ENCODE peak calls at places on chromosomes 2 and 18, in seven cellular contexts. V is upper lobe of right lung, S is psoas muscle, U is spleen, Q is HFF-Myc, C is cardiac fibroblast, X is heart left ventricle. K is an unnamed sample.
A peak's percentile ranks its signal among the peaks of the same experiment; 100 is the strongest.

GRCh38 chr2:28608061-28608828 is 112.4 kb downstream of the PLB1 start:
- DNase-seq in S (no peak), V (no peak), Q (no peak), X (peak; percentile 62), U (peak; percentile 52), C (no peak), K (no peak)

GRCh38 chr2:25446122-25446521 is 104.4 kb upstream of the DNMT3A start:
- DNase-seq in V (no peak), S (no peak), X (no peak), Q (no peak), U (no peak), C (no peak), K (no peak)

GRCh38 chr2:54456526-54457325 is 599 bp downstream of the SPTBN1 start:
- DNase-seq in U (peak; percentile 74), Q (no peak), V (peak; percentile 69), X (peak; percentile 50), C (peak; percentile 42), S (peak; percentile 47), K (peak; percentile 24)

GRCh38 chr2:114919985-114920384 is 477.5 kb downstream of the DPP10 start:
- DNase-seq in S (no peak), Q (no peak), C (no peak), U (no peak), X (no peak), V (no peak), K (no peak)

GRCh38 chr18:10519999-10520935 is 5.6 kb upstream of the NAPG start:
- DNase-seq in V (peak; percentile 87), S (peak; percentile 77), X (peak; percentile 85), Q (peak; percentile 89), C (peak; percentile 98), U (peak; percentile 89), K (peak; percentile 88)

GRCh38 chr18:78770149-78771139 is 209.2 kb upstream of the SALL3 start:
- DNase-seq in V (no peak), S (no peak), C (no peak), X (no peak), Q (no peak), U (no peak), K (no peak)

GRCh38 chr2:46873632-46874068 is 42.0 kb downstream of the MCFD2 start:
- DNase-seq in Q (peak; percentile 95), C (peak; percentile 97), S (peak; percentile 77), X (peak; percentile 61), U (no peak), V (peak; percentile 60), K (peak; percentile 97)

GRCh38 chr2:65076345-65076710 is 20.1 kb downstream of the CEP68 start:
- DNase-seq in V (no peak), U (no peak), Q (peak; percentile 52), X (no peak), C (peak; percentile 73), S (no peak), K (peak; percentile 50)

GRCh38 chr2:176003958-176004357 is 1.9 kb upstream of the LNPK start:
- DNase-seq in X (no peak), V (no peak), S (no peak), Q (no peak), U (no peak), C (no peak), K (no peak)
- TF ChIP-seq CTCF in X (no peak), V (no peak), S (no peak), Q (no peak), U (no peak), C (no peak), K (no peak)

GRCh38 chr2:179022685-179023084 is 27.3 kb downstream of the CCDC141 start:
- DNase-seq in X (peak; percentile 34), U (no peak), C (no peak), S (no peak), Q (no peak), V (no peak), K (no peak)
- H3K4me3 ChIP-seq in X (no peak overlapping the region), U (no peak overlapping the region), C (no peak overlapping the region), S (no peak overlapping the region), Q (no peak overlapping the region), V (no peak overlapping the region), K (no peak overlapping the region)

DNA sequence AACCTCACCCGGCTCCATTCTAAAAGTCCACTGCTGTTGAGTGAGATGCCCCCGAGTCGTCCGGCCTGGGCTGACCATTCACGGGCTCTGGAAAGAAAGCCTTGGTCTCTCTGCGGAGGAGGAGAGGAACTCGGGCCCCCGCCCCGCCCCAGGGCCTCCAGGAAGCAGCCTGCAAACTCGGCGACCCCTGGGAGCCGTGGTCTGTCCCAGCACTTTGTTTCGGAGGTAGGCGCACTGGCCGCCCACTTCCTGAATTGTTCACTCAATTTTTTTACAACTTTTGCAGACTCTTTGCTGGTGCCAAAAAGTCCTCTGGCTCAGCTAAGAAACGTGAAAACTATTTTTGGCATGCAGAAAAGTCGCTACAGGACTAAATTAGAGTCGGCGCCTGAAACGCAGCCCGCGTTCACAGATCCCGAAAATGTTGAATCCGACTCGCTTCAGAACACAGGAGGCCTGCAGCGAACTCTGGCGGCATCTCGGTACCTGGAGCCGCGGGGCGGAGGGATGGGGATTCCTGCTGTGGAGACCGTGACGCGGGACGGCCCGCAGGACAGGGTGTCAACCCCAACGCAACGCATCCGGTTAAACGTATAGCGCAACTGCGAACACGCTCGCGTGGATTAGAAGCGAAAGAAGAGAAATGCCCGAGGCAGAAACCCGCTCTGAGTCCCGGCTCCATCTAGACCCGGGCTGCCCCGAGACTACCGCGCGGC is 1.5 kb downstream of the PXDN start:
- DNase-seq in S (peak; percentile 77), C (peak; percentile 93), V (peak; percentile 84), X (peak; percentile 81), U (peak; percentile 77), Q (peak; percentile 55), K (peak; percentile 94)
- TF ChIP-seq CTCF in S (peak; percentile 32), C (peak; percentile 56), V (peak; percentile 48), X (peak; percentile 71), U (peak; percentile 43), Q (peak; percentile 59), K (peak; percentile 67)

GRCh38 chr2:172437419-172438063 is 10.2 kb downstream of the ITGA6 start:
- DNase-seq in V (no peak), X (no peak), Q (no peak), U (no peak), S (no peak), C (no peak), K (no peak)

GRCh38 chr2:172439509-172439860 is 12.1 kb downstream of the ITGA6 start:
- DNase-seq in U (no peak), V (no peak), Q (no peak), X (no peak), C (no peak), S (no peak), K (no peak)

GRCh38 chr2:172438064-172438421 is 10.7 kb downstream of the ITGA6 start:
- DNase-seq in U (no peak), C (no peak), S (no peak), X (no peak), Q (no peak), V (no peak), K (peak; percentile 76)

GRCh38 chr2:172439911-172440310 is 12.5 kb downstream of the ITGA6 start:
- DNase-seq in V (no peak), C (no peak), Q (no peak), S (no peak), U (no peak), X (no peak), K (no peak)

DNA sequence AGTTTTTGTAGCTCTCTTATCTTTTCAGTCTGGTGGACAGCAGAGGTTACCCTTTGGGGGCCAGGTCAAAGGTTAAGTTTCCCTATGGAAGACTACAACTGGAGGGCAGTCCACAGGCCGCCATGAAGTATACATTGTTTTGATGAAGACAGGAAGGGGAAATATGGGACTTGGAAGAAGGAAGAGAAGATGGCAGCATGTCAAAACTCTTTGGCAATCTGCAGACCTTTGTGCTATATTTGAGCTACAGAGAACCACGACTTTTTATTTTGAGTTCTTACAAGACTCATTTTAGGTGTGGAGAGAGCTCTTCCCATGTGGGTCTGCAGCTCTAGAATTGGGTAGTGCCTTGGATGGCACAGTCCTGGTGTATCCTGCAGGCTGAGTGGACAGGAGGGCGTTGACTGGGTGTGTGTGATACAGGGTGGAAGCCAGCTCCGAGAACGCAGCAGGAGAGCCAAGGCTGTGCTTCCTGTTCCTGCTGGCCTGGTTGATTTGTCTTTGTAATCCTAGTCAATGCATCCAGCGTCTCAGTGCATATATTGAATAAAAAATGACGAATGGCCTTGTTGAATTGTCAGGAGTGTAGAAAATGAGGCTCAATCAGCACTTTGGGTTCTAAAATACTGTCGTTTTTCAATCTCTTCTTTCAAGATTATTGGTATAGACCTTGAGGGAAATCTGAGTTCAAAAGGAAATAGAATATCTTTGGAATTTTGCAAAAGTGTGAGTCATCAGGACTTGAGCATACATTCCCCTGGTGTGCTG is 11.5 kb downstream of the ITGA6 start:
- DNase-seq in U (no peak), C (peak; percentile 47), V (no peak), S (no peak), X (no peak), Q (no peak), K (peak; percentile 75)
- H3K4me3 ChIP-seq in U (no peak overlapping the region), C (no peak overlapping the region), V (no peak overlapping the region), S (no peak overlapping the region), X (no peak overlapping the region), Q (no peak overlapping the region), K (no peak overlapping the region)

GRCh38 chr2:126531029-126531428 is 124.9 kb upstream of the GYPC start:
- DNase-seq in C (no peak), Q (no peak), V (no peak), U (no peak), S (no peak), X (no peak), K (no peak)

GRCh38 chr2:126527836-126528490 is 128.0 kb upstream of the GYPC start:
- DNase-seq in X (peak; percentile 71), U (peak; percentile 77), V (no peak), C (peak; percentile 67), Q (peak; percentile 6), S (peak; percentile 49), K (peak; percentile 3)
- TF ChIP-seq CTCF in X (peak; percentile 79), U (peak; percentile 69), V (peak; percentile 58), C (peak; percentile 61), Q (peak; percentile 58), S (peak; percentile 72), K (no peak)

GRCh38 chr2:63052411-63053234 is 2.0 kb downstream of the OTX1 start:
- DNase-seq in C (no peak), X (no peak), U (no peak), V (no peak), S (peak; percentile 10), Q (no peak), K (no peak)

GRCh38 chr2:63053235-63053888 is 2.7 kb downstream of the OTX1 start:
- DNase-seq in Q (no peak), U (no peak), V (no peak), C (no peak), S (no peak), X (no peak), K (no peak)

GRCh38 chr2:63050186-63050915 is at the start of gene OTX1:
- DNase-seq in C (peak; percentile 49), U (peak; percentile 81), Q (no peak), X (peak; percentile 25), S (peak; percentile 56), V (peak; percentile 83), K (peak; percentile 93)

GRCh38 chr2:63050916-63051794 is 525 bp downstream of the OTX1 start:
- DNase-seq in Q (no peak), U (no peak), V (no peak), C (no peak), X (no peak), S (peak; percentile 10), K (peak; percentile 22)

DNA sequence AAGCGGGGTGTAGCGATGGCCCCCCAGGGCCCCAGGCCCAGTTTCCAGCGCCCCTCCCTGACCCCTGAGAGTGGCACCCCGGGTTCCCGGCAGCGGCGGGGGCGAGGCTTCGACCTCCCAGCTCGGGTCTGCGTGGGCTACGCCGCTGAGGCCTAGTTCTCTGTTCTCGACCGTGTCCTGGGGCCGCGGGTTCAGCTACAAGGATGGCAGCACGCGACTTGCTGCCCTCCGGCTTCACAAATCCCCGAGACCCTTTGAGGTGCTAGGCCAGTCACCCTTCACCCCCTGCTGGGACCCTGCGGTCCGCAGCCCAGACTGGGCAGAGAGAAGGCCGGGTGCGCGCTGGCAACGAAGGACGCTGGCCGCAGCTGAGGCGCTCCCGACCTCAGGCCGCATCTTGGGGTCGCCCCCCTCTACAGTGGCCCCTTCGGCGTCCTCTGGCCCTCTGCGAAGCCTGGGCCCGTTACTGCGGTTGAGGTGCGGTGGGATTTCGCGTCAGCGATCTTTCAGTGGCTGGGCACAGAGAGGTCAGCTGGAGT is 1.2 kb downstream of the OTX1 start:
- DNase-seq in V (no peak), U (no peak), Q (no peak), S (peak; percentile 9), X (no peak), C (no peak), K (no peak)
- H3K4me3 ChIP-seq in V (no peak overlapping the region), U (peak overlapping the region; percentile 75), Q (no peak overlapping the region), S (no peak overlapping the region), X (no peak overlapping the region), C (no peak overlapping the region), K (peak overlapping the region; percentile 63)

K was measured in epithelial cell of esophagus.